ENCODE peak calls at places on chromosomes 3 and 15, in eight cellular contexts. One of them, this sample, is unnamed.

GRCh38 chr3:39143051-39143885 is 10.1 kb downstream of the CSRNP1 start:
- DNase-seq in GM12878: no peak
- DNase-seq in SK-N-SH: no peak
- DNase-seq in WTC11: no peak
- DNase-seq in IMR-90: no peak
- DNase-seq in HepG2: no peak
- DNase-seq in K562: no peak
- DNase-seq in A549: no peak
- DNase-seq in this sample: no peak

GRCh38 chr15:90037510-90037860 is 36.4 kb downstream of the ZNF710 start:
- DNase-seq in GM12878: no peak
- DNase-seq in SK-N-SH: no peak
- DNase-seq in WTC11: no peak
- DNase-seq in IMR-90: peak; percentile 78
- DNase-seq in HepG2: peak; percentile 37
- DNase-seq in K562: no peak
- DNase-seq in A549: no peak
- DNase-seq in this sample: no peak

GRCh38 chr3:53700441-53700840 is 145.8 kb downstream of the CHDH start:
- DNase-seq in GM12878: no peak
- DNase-seq in SK-N-SH: no peak
- DNase-seq in WTC11: no peak
- DNase-seq in IMR-90: no peak
- DNase-seq in HepG2: no peak
- DNase-seq in K562: no peak
- DNase-seq in A549: no peak
- DNase-seq in this sample: no peak

GRCh38 chr15:70449311-70450141 is 313.8 kb downstream of the UACA start:
- DNase-seq in GM12878: no peak
- DNase-seq in SK-N-SH: no peak
- DNase-seq in WTC11: no peak
- DNase-seq in IMR-90: no peak
- DNase-seq in HepG2: no peak
- DNase-seq in K562: no peak
- DNase-seq in A549: no peak
- DNase-seq in this sample: no peak

GRCh38 chr15:25717861-25718504 is 145.1 kb downstream of the ATP10A start:
- DNase-seq in GM12878: no peak
- DNase-seq in SK-N-SH: no peak
- DNase-seq in WTC11: no peak
- DNase-seq in IMR-90: no peak
- DNase-seq in HepG2: no peak
- DNase-seq in K562: no peak
- DNase-seq in A549: no peak
- DNase-seq in this sample: no peak

GRCh38 chr3:191492601-191493000 is 31.6 kb downstream of the PYDC2 start:
- DNase-seq in GM12878: no peak
- DNase-seq in SK-N-SH: no peak
- DNase-seq in WTC11: no peak
- DNase-seq in IMR-90: peak; percentile 0
- DNase-seq in HepG2: no peak
- DNase-seq in K562: no peak
- DNase-seq in A549: no peak
- DNase-seq in this sample: no peak

GRCh38 chr3:142274908-142275307 is 49.5 kb upstream of the GK5 start:
- DNase-seq in GM12878: no peak
- DNase-seq in SK-N-SH: no peak
- DNase-seq in WTC11: no peak
- DNase-seq in IMR-90: no peak
- DNase-seq in HepG2: no peak
- DNase-seq in K562: no peak
- DNase-seq in A549: no peak
- DNase-seq in this sample: no peak

GRCh38 chr15:57245130-57245529 is 131.2 kb upstream of the CGNL1 start:
- DNase-seq in GM12878: no peak
- DNase-seq in SK-N-SH: no peak
- DNase-seq in WTC11: no peak
- DNase-seq in IMR-90: peak; percentile 69
- DNase-seq in HepG2: no peak
- DNase-seq in K562: no peak
- DNase-seq in A549: no peak
- DNase-seq in this sample: no peak

GRCh38 chr15:40770147-40770721 is 454 bp downstream of the C15orf62 start:
- DNase-seq in GM12878: no peak
- DNase-seq in SK-N-SH: peak; percentile 32
- DNase-seq in WTC11: no peak
- DNase-seq in IMR-90: no peak
- DNase-seq in HepG2: no peak
- DNase-seq in K562: no peak
- DNase-seq in A549: no peak
- DNase-seq in this sample: no peak

GRCh38 chr15:63950911-63951481 is 95.3 kb downstream of the DAPK2 start:
- DNase-seq in GM12878: no peak
- DNase-seq in SK-N-SH: no peak
- DNase-seq in WTC11: no peak
- DNase-seq in IMR-90: peak; percentile 87
- DNase-seq in HepG2: no peak
- DNase-seq in K562: no peak
- DNase-seq in A549: no peak
- DNase-seq in this sample: no peak
- TF ChIP-seq USF2 in GM12878: no peak
- TF ChIP-seq USF2 in SK-N-SH: no peak
- TF ChIP-seq USF2 in WTC11: no peak
- TF ChIP-seq USF2 in IMR-90: no peak
- TF ChIP-seq USF2 in HepG2: no peak
- TF ChIP-seq USF2 in K562: no peak
- TF ChIP-seq USF2 in A549: no peak
- TF ChIP-seq USF2 in this sample: no peak

GRCh38 chr3:172315401-172316091 is 132.7 kb downstream of the GHSR start:
- DNase-seq in GM12878: no peak
- DNase-seq in SK-N-SH: no peak
- DNase-seq in WTC11: no peak
- DNase-seq in IMR-90: peak; percentile 85
- DNase-seq in HepG2: no peak
- DNase-seq in K562: peak; percentile 27
- DNase-seq in A549: peak; percentile 39
- DNase-seq in this sample: no peak

GRCh38 chr3:172316758-172317157 is 131.5 kb downstream of the GHSR start:
- DNase-seq in GM12878: no peak
- DNase-seq in SK-N-SH: no peak
- DNase-seq in WTC11: no peak
- DNase-seq in IMR-90: no peak
- DNase-seq in HepG2: no peak
- DNase-seq in K562: no peak
- DNase-seq in A549: no peak
- DNase-seq in this sample: no peak

GRCh38 chr3:172317481-172317880 is 130.8 kb downstream of the GHSR start:
- DNase-seq in GM12878: no peak
- DNase-seq in SK-N-SH: no peak
- DNase-seq in WTC11: no peak
- DNase-seq in IMR-90: no peak
- DNase-seq in HepG2: no peak
- DNase-seq in K562: no peak
- DNase-seq in A549: no peak
- DNase-seq in this sample: no peak

GRCh38 chr3:172319653-172320052 is 128.6 kb downstream of the GHSR start:
- DNase-seq in GM12878: no peak
- DNase-seq in SK-N-SH: no peak
- DNase-seq in WTC11: no peak
- DNase-seq in IMR-90: no peak
- DNase-seq in HepG2: no peak
- DNase-seq in K562: no peak
- DNase-seq in A549: no peak
- DNase-seq in this sample: no peak

GRCh38 chr3:172317984-172318383 is 130.3 kb downstream of the GHSR start:
- DNase-seq in GM12878: peak; percentile 74
- DNase-seq in SK-N-SH: peak; percentile 53
- DNase-seq in WTC11: no peak
- DNase-seq in IMR-90: peak; percentile 96
- DNase-seq in HepG2: no peak
- DNase-seq in K562: no peak
- DNase-seq in A549: peak; percentile 18
- DNase-seq in this sample: no peak
- TF ChIP-seq USF2 in GM12878: no peak
- TF ChIP-seq USF2 in SK-N-SH: no peak
- TF ChIP-seq USF2 in WTC11: no peak
- TF ChIP-seq USF2 in IMR-90: no peak
- TF ChIP-seq USF2 in HepG2: no peak
- TF ChIP-seq USF2 in K562: no peak
- TF ChIP-seq USF2 in A549: no peak
- TF ChIP-seq USF2 in this sample: no peak

GRCh38 chr3:128194843-128195242 is 41.6 kb downstream of the EEFSEC start:
- DNase-seq in GM12878: no peak
- DNase-seq in SK-N-SH: peak; percentile 48
- DNase-seq in WTC11: no peak
- DNase-seq in IMR-90: no peak
- DNase-seq in HepG2: no peak
- DNase-seq in K562: no peak
- DNase-seq in A549: no peak
- DNase-seq in this sample: no peak
- TF ChIP-seq USF2 in GM12878: no peak
- TF ChIP-seq USF2 in SK-N-SH: no peak
- TF ChIP-seq USF2 in WTC11: no peak
- TF ChIP-seq USF2 in IMR-90: no peak
- TF ChIP-seq USF2 in HepG2: no peak
- TF ChIP-seq USF2 in K562: no peak
- TF ChIP-seq USF2 in A549: no peak
- TF ChIP-seq USF2 in this sample: no peak

GRCh38 chr15:48643776-48644497 is 1.6 kb downstream of the FBN1 start:
- DNase-seq in GM12878: no peak
- DNase-seq in SK-N-SH: no peak
- DNase-seq in WTC11: no peak
- DNase-seq in IMR-90: no peak
- DNase-seq in HepG2: no peak
- DNase-seq in K562: no peak
- DNase-seq in A549: no peak
- DNase-seq in this sample: no peak

GRCh38 chr15:48646364-48646763 is 855 bp upstream of the FBN1 start:
- DNase-seq in GM12878: no peak
- DNase-seq in SK-N-SH: no peak
- DNase-seq in WTC11: no peak
- DNase-seq in IMR-90: no peak
- DNase-seq in HepG2: no peak
- DNase-seq in K562: no peak
- DNase-seq in A549: no peak
- DNase-seq in this sample: no peak

GRCh38 chr15:48644498-48644826 is 1.0 kb downstream of the FBN1 start:
- DNase-seq in GM12878: no peak
- DNase-seq in SK-N-SH: no peak
- DNase-seq in WTC11: no peak
- DNase-seq in IMR-90: peak; percentile 38
- DNase-seq in HepG2: no peak
- DNase-seq in K562: no peak
- DNase-seq in A549: no peak
- DNase-seq in this sample: no peak

GRCh38 chr15:48644827-48645557 is 517 bp downstream of the FBN1 start:
- DNase-seq in GM12878: no peak
- DNase-seq in SK-N-SH: peak; percentile 85
- DNase-seq in WTC11: peak; percentile 66
- DNase-seq in IMR-90: peak; percentile 62
- DNase-seq in HepG2: no peak
- DNase-seq in K562: no peak
- DNase-seq in A549: peak; percentile 58
- DNase-seq in this sample: peak; percentile 80

DNA sequence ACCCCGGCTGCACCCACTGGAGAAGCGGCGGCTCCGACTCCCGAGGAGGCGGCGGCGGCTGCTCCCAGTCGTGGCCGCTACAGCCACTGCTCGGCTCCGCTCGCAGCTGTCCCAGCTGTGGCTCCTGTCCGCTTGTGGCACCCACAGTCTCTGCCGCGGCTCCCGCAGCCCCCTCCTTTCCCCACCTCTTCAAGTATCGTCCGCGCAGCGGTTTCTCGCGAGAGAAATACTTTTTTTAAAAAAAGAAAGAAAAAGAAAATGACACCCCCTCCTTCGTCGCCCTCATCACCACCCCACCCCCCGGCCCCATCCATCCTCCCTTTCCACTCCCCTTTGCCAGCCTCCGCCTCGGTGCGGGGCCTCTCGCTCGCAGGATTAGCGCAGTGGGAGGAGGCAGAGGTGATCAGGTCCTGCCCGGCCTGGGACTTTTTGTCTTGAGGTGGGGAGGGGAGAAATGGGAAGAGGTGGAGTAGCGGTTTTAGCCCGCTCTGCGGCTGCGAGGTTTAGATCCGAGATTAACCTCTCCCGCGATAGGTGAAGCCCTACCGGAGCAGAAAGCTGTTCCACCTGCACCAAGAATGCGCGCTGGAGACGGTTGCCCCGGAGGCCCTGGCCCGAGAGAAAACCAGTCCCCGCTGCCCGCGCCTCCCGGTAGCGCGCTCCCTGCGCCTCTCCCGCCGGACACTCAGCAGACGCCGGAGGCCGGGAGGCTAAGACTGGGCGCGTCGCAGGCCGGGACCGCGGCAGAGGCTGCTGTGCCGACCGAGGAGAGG is at the start of gene FBN1:
- DNase-seq in GM12878: peak; percentile 33
- DNase-seq in SK-N-SH: peak; percentile 92
- DNase-seq in WTC11: peak; percentile 79
- DNase-seq in IMR-90: peak; percentile 90
- DNase-seq in HepG2: peak; percentile 15
- DNase-seq in K562: no peak
- DNase-seq in A549: peak; percentile 67
- DNase-seq in this sample: peak; percentile 77
- TF ChIP-seq USF2 in GM12878: no peak
- TF ChIP-seq USF2 in SK-N-SH: no peak
- TF ChIP-seq USF2 in WTC11: no peak
- TF ChIP-seq USF2 in IMR-90: no peak
- TF ChIP-seq USF2 in HepG2: no peak
- TF ChIP-seq USF2 in K562: no peak
- TF ChIP-seq USF2 in A549: no peak
- TF ChIP-seq USF2 in this sample: no peak

This sample was measured in H1.